ENCODE peak calls at places on chromosome 9, in four cellular contexts. One of them, this sample, is unnamed.
A peak's percentile ranks its signal among the peaks of the same experiment; 100 is the strongest.

GRCh38 chr9:4997196-4997595 is 12.1 kb downstream of the JAK2 start:
- DNase-seq in mammary epithelial cell: no peak
- DNase-seq in left ventricle myocardium inferior: no peak
- DNase-seq in heart left ventricle: no peak
- DNase-seq in this sample: no peak

GRCh38 chr9:134322781-134323241 is 3.4 kb upstream of the RXRA start:
- DNase-seq in mammary epithelial cell: no peak
- DNase-seq in left ventricle myocardium inferior: peak; percentile 6
- DNase-seq in heart left ventricle: no peak
- DNase-seq in this sample: no peak

GRCh38 chr9:92610470-92611420 is 59.2 kb downstream of the IPPK start:
- DNase-seq in mammary epithelial cell: no peak
- DNase-seq in left ventricle myocardium inferior: peak; percentile 64
- DNase-seq in heart left ventricle: peak; percentile 74
- DNase-seq in this sample: no peak

GRCh38 chr9:87655731-87656130 is 70.2 kb upstream of the CTSL start:
- DNase-seq in mammary epithelial cell: no peak
- DNase-seq in left ventricle myocardium inferior: no peak
- DNase-seq in heart left ventricle: no peak
- DNase-seq in this sample: no peak

GRCh38 chr9:7879551-7880245 is 80.1 kb upstream of the DMAC1 start:
- DNase-seq in mammary epithelial cell: peak; percentile 16
- DNase-seq in left ventricle myocardium inferior: no peak
- DNase-seq in heart left ventricle: no peak
- DNase-seq in this sample: no peak

GRCh38 chr9:91391426-91392217 is 29.9 kb upstream of the AUH start:
- DNase-seq in mammary epithelial cell: no peak
- DNase-seq in left ventricle myocardium inferior: no peak
- DNase-seq in heart left ventricle: no peak
- DNase-seq in this sample: no peak

GRCh38 chr9:8760000-8760767 is 960.6 kb upstream of the DMAC1 start:
- DNase-seq in mammary epithelial cell: no peak
- DNase-seq in left ventricle myocardium inferior: no peak
- DNase-seq in heart left ventricle: no peak
- DNase-seq in this sample: no peak

GRCh38 chr9:125994066-125994943 is 247.1 kb downstream of the PBX3 start:
- DNase-seq in mammary epithelial cell: no peak
- DNase-seq in left ventricle myocardium inferior: no peak
- DNase-seq in heart left ventricle: no peak
- DNase-seq in this sample: no peak

GRCh38 chr9:12818431-12819000 is 43.7 kb downstream of the LURAP1L start:
- DNase-seq in mammary epithelial cell: no peak
- DNase-seq in left ventricle myocardium inferior: no peak
- DNase-seq in heart left ventricle: no peak
- DNase-seq in this sample: no peak

GRCh38 chr9:136561779-136562178 is 15.9 kb upstream of the NOTCH1 start:
- DNase-seq in mammary epithelial cell: no peak
- DNase-seq in left ventricle myocardium inferior: no peak
- DNase-seq in heart left ventricle: no peak
- DNase-seq in this sample: no peak

GRCh38 chr9:126097679-126098078 is 228.9 kb upstream of the MVB12B start:
- DNase-seq in mammary epithelial cell: no peak
- DNase-seq in left ventricle myocardium inferior: no peak
- DNase-seq in heart left ventricle: no peak
- DNase-seq in this sample: no peak

GRCh38 chr9:15389173-15389572 is 33.5 kb upstream of the SNAPC3 start:
- DNase-seq in mammary epithelial cell: no peak
- DNase-seq in left ventricle myocardium inferior: no peak
- DNase-seq in heart left ventricle: no peak
- DNase-seq in this sample: no peak

GRCh38 chr9:127455299-127455992 is 4.1 kb downstream of the LRSAM1 start:
- DNase-seq in mammary epithelial cell: peak; percentile 21
- DNase-seq in left ventricle myocardium inferior: peak; percentile 44
- DNase-seq in heart left ventricle: no peak
- DNase-seq in this sample: no peak

GRCh38 chr9:87194471-87194870 is 247.2 kb upstream of the GAS1 start:
- DNase-seq in mammary epithelial cell: peak; percentile 94
- DNase-seq in left ventricle myocardium inferior: no peak
- DNase-seq in heart left ventricle: no peak
- DNase-seq in this sample: no peak

GRCh38 chr9:114697951-114698351 is 16.0 kb upstream of the TEX48 start:
- DNase-seq in mammary epithelial cell: no peak
- DNase-seq in left ventricle myocardium inferior: no peak
- DNase-seq in heart left ventricle: no peak
- DNase-seq in this sample: no peak

GRCh38 chr9:969693-970309 is 6.7 kb upstream of the DMRT3 start:
- DNase-seq in mammary epithelial cell: no peak
- DNase-seq in left ventricle myocardium inferior: no peak
- DNase-seq in heart left ventricle: no peak
- DNase-seq in this sample: no peak

GRCh38 chr9:101397746-101398334 is 578 bp downstream of the MRPL50 start:
- DNase-seq in mammary epithelial cell: peak; percentile 22
- DNase-seq in left ventricle myocardium inferior: no peak
- DNase-seq in heart left ventricle: no peak
- DNase-seq in this sample: no peak

GRCh38 chr9:36147441-36148175 is 11.1 kb downstream of the GLIPR2 start:
- DNase-seq in mammary epithelial cell: no peak
- DNase-seq in left ventricle myocardium inferior: no peak
- DNase-seq in heart left ventricle: no peak
- DNase-seq in this sample: no peak

GRCh38 chr9:33172256-33172678 is 5.1 kb upstream of the B4GALT1 start:
- DNase-seq in mammary epithelial cell: no peak
- DNase-seq in left ventricle myocardium inferior: no peak
- DNase-seq in heart left ventricle: no peak
- DNase-seq in this sample: no peak

GRCh38 chr9:130446111-130446861 is 1.5 kb downstream of the ASS1 start:
- DNase-seq in mammary epithelial cell: peak; percentile 23
- DNase-seq in left ventricle myocardium inferior: peak; percentile 89
- DNase-seq in heart left ventricle: peak; percentile 91
- DNase-seq in this sample: no peak

GRCh38 chr9:29039258-29039657 is 1466.0 kb upstream of the C9orf72 start:
- DNase-seq in mammary epithelial cell: peak; percentile 75
- DNase-seq in left ventricle myocardium inferior: no peak
- DNase-seq in heart left ventricle: no peak
- DNase-seq in this sample: no peak

GRCh38 chr9:137786511-137786920 is 91.1 kb upstream of the CACNA1B start:
- DNase-seq in mammary epithelial cell: no peak
- DNase-seq in left ventricle myocardium inferior: no peak
- DNase-seq in heart left ventricle: no peak
- DNase-seq in this sample: no peak

GRCh38 chr9:79446540-79447307 is 125.0 kb upstream of the TLE4 start:
- DNase-seq in mammary epithelial cell: no peak
- DNase-seq in left ventricle myocardium inferior: no peak
- DNase-seq in heart left ventricle: no peak
- DNase-seq in this sample: no peak

GRCh38 chr9:33449715-33450114 is 2.3 kb upstream of the AQP3 start:
- DNase-seq in mammary epithelial cell: no peak
- DNase-seq in left ventricle myocardium inferior: no peak
- DNase-seq in heart left ventricle: no peak
- DNase-seq in this sample: no peak

GRCh38 chr9:68462004-68462775 is 78.5 kb downstream of the TMEM252 start:
- DNase-seq in mammary epithelial cell: no peak
- DNase-seq in left ventricle myocardium inferior: no peak
- DNase-seq in heart left ventricle: no peak
- DNase-seq in this sample: no peak

GRCh38 chr9:111356567-111357244 is 26.7 kb upstream of the OR2K2 start:
- DNase-seq in mammary epithelial cell: peak; percentile 87
- DNase-seq in left ventricle myocardium inferior: no peak
- DNase-seq in heart left ventricle: no peak
- DNase-seq in this sample: no peak

GRCh38 chr9:6557883-6558282 is 87.6 kb downstream of the GLDC start:
- DNase-seq in mammary epithelial cell: no peak
- DNase-seq in left ventricle myocardium inferior: no peak
- DNase-seq in heart left ventricle: no peak
- DNase-seq in this sample: no peak

GRCh38 chr9:96453625-96454024 is 3.7 kb downstream of the HABP4 start:
- DNase-seq in mammary epithelial cell: peak; percentile 38
- DNase-seq in left ventricle myocardium inferior: no peak
- DNase-seq in heart left ventricle: no peak
- DNase-seq in this sample: peak; percentile 16

GRCh38 chr9:99038396-99038795 is 66.5 kb upstream of the TGFBR1 start:
- DNase-seq in mammary epithelial cell: no peak
- DNase-seq in left ventricle myocardium inferior: no peak
- DNase-seq in heart left ventricle: no peak
- DNase-seq in this sample: peak; percentile 28

GRCh38 chr9:93059097-93059959 is 827 bp downstream of the SUSD3 start:
- DNase-seq in mammary epithelial cell: no peak
- DNase-seq in left ventricle myocardium inferior: no peak
- DNase-seq in heart left ventricle: no peak
- DNase-seq in this sample: no peak

DNA sequence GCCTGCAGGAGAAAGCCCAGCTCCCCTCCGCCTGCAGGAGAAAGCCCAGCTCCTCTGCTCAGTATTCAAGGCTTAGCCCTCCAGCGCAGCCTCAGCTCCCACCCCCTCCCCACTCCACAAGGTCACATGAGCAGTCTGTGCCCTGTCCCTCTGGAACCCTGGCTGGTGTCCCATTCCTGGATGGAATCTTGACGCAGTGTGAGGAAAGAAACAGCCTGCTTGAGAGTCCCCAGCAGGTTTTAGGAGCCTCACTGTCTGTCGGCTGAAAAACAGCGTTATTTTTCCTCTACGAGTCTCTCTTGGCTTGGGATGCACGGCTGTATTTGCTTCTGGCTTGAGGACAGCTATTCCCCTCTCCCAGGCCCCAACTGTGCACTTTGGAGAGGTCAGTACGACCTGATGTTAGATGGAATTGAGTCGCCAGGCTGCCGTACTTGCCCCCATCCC is 210.1 kb upstream of the TRIM32 start:
- DNase-seq in mammary epithelial cell: no peak
- DNase-seq in left ventricle myocardium inferior: peak; percentile 40
- DNase-seq in heart left ventricle: no peak
- DNase-seq in this sample: no peak
- H3K27ac ChIP-seq in mammary epithelial cell: no peak overlapping the region
- H3K27ac ChIP-seq in left ventricle myocardium inferior: peak overlapping the region; percentile 55
- H3K27ac ChIP-seq in heart left ventricle: peak overlapping the region; percentile 47
- H3K27ac ChIP-seq in this sample: no peak overlapping the region

DNA sequence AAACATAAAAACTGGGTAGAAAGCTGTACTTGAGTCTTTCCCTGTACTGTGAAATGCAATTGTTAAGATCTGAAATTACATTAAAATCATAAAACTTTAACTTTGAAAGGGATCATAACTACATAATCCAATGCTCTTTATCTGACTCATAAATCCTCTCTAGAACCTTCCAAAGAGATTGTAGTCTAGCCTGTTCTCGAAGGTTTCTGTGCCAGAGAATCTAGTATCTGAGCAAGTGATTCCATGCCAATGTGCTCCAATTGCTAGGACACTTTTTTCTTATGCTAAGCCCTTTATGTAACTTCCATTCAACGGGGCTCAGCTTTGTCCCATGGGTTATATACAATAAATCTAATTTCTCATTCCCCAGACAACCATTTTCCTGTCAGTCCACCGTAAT is 21.1 kb downstream of the DDX31 start:
- DNase-seq in mammary epithelial cell: no peak
- DNase-seq in left ventricle myocardium inferior: no peak
- DNase-seq in heart left ventricle: no peak
- DNase-seq in this sample: no peak
- H3K27ac ChIP-seq in mammary epithelial cell: no peak overlapping the region
- H3K27ac ChIP-seq in left ventricle myocardium inferior: no peak overlapping the region
- H3K27ac ChIP-seq in heart left ventricle: no peak overlapping the region
- H3K27ac ChIP-seq in this sample: no peak overlapping the region

GRCh38 chr9:83473488-83473971 is 64.7 kb downstream of the FRMD3 start:
- DNase-seq in mammary epithelial cell: no peak
- DNase-seq in left ventricle myocardium inferior: no peak
- DNase-seq in heart left ventricle: no peak
- DNase-seq in this sample: no peak
- H3K27ac ChIP-seq in mammary epithelial cell: no peak overlapping the region
- H3K27ac ChIP-seq in left ventricle myocardium inferior: peak overlapping the region; percentile 85
- H3K27ac ChIP-seq in heart left ventricle: peak overlapping the region; percentile 76
- H3K27ac ChIP-seq in this sample: peak overlapping the region; percentile 31

GRCh38 chr9:124815601-124816000 is 37.7 kb upstream of the WDR38 start:
- DNase-seq in mammary epithelial cell: no peak
- DNase-seq in left ventricle myocardium inferior: no peak
- DNase-seq in heart left ventricle: peak; percentile 25
- DNase-seq in this sample: no peak

GRCh38 chr9:124821247-124821623 is 32.0 kb upstream of the WDR38 start:
- DNase-seq in mammary epithelial cell: no peak
- DNase-seq in left ventricle myocardium inferior: no peak
- DNase-seq in heart left ventricle: no peak
- DNase-seq in this sample: no peak

GRCh38 chr9:124818431-124819281 is 34.6 kb upstream of the WDR38 start:
- DNase-seq in mammary epithelial cell: peak; percentile 96
- DNase-seq in left ventricle myocardium inferior: no peak
- DNase-seq in heart left ventricle: no peak
- DNase-seq in this sample: no peak

DNA sequence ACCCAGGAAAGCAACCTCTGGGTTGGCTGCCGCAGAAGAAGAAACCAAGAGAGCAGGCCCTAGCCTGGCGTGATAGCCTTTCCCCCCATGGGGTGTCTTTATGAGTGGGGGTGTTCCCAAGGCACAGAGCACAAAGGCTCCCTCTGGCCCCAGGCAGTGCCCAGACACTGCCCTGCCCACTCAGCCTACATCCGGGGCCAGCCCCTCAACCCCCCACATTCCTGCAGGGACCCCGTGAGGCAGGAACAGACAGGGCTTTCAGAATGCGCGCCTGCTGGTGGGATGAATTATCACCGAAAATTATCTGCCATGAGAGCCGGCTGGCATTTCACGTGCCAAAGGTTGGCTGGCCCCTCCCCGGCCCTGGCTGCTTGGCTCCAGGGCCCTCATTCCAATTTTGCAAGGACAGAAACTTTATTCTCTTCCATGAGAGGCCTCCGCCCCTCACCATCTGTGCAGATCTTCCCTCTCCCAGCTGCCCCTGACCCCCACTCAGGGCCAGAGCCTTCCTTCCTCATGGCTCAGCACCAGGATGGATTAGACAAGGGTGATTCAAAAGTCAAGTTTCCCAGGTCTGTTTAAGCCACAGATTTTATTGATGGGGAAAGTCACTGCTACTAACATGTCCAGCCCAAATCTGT is 32.5 kb upstream of the WDR38 start:
- DNase-seq in mammary epithelial cell: no peak
- DNase-seq in left ventricle myocardium inferior: no peak
- DNase-seq in heart left ventricle: no peak
- DNase-seq in this sample: no peak
- H3K27ac ChIP-seq in mammary epithelial cell: no peak overlapping the region
- H3K27ac ChIP-seq in left ventricle myocardium inferior: no peak overlapping the region
- H3K27ac ChIP-seq in heart left ventricle: no peak overlapping the region
- H3K27ac ChIP-seq in this sample: no peak overlapping the region

GRCh38 chr9:109913461-109913810 is 133.4 kb downstream of the PALM2AKAP2 start:
- DNase-seq in mammary epithelial cell: no peak
- DNase-seq in left ventricle myocardium inferior: no peak
- DNase-seq in heart left ventricle: no peak
- DNase-seq in this sample: no peak
- H3K27ac ChIP-seq in mammary epithelial cell: no peak overlapping the region
- H3K27ac ChIP-seq in left ventricle myocardium inferior: peak overlapping the region; percentile 85
- H3K27ac ChIP-seq in heart left ventricle: peak overlapping the region; percentile 72
- H3K27ac ChIP-seq in this sample: no peak overlapping the region

DNA sequence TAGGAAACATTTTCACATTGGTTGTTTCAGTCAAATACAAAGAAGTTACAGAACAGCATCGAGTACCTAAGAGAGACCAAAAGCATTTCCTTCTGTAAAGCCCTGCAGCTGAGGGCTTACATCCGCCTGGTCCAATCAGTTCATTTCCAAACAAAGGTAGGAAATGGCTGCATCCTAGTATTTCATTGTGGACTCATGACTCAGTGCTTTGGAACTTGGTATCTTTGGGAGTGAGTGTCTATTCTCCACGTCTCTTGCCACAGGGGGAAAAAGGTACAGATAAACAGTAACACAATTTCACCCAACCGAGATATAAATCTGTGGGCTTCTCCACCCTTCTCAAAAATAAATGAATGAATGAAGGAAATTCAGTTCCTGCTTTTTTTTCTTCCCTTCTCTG is 75.4 kb downstream of the NFIB start:
- DNase-seq in mammary epithelial cell: peak; percentile 88
- DNase-seq in left ventricle myocardium inferior: no peak
- DNase-seq in heart left ventricle: no peak
- DNase-seq in this sample: no peak
- H3K27ac ChIP-seq in mammary epithelial cell: peak overlapping the region; percentile 60
- H3K27ac ChIP-seq in left ventricle myocardium inferior: peak overlapping the region; percentile 83
- H3K27ac ChIP-seq in heart left ventricle: peak overlapping the region; percentile 70
- H3K27ac ChIP-seq in this sample: no peak overlapping the region

This sample was measured in dorsolateral prefrontal cortex.